ENCODE peak calls at places on chromosomes 2 and 18, in five cellular contexts. One of them, this sample, is unnamed. For H3K36me3, the result is how much of the 10 kb centered on the place peaks cover.

GRCh38 chr2:186827426-186827825 is 21.5 kb downstream of the ZSWIM2 start:
- DNase-seq in breast epithelium: no peak
- DNase-seq in aorta: no peak
- DNase-seq in neuronal stem cell: no peak
- DNase-seq in pancreas: no peak
- DNase-seq in this sample: no peak

GRCh38 chr2:187656123-187656522 is 101.9 kb upstream of the TFPI start:
- DNase-seq in breast epithelium: no peak
- DNase-seq in aorta: no peak
- DNase-seq in neuronal stem cell: no peak
- DNase-seq in pancreas: no peak
- DNase-seq in this sample: no peak

GRCh38 chr2:18467727-18468363 is 92.6 kb downstream of the RDH14 start:
- DNase-seq in breast epithelium: no peak
- DNase-seq in aorta: no peak
- DNase-seq in neuronal stem cell: no peak
- DNase-seq in pancreas: no peak
- DNase-seq in this sample: no peak

GRCh38 chr2:150080115-150080514 is 407.4 kb downstream of the RND3 start:
- DNase-seq in breast epithelium: no peak
- DNase-seq in aorta: no peak
- DNase-seq in neuronal stem cell: no peak
- DNase-seq in pancreas: no peak
- DNase-seq in this sample: no peak

GRCh38 chr2:170123593-170123992 is 54.4 kb upstream of the MYO3B start:
- DNase-seq in breast epithelium: no peak
- DNase-seq in aorta: no peak
- DNase-seq in neuronal stem cell: no peak
- DNase-seq in pancreas: no peak
- DNase-seq in this sample: peak

GRCh38 chr2:201259216-201259615 is 1.1 kb upstream of the CASP8 start:
- DNase-seq in breast epithelium: no peak
- DNase-seq in aorta: no peak
- DNase-seq in neuronal stem cell: no peak
- DNase-seq in pancreas: no peak
- DNase-seq in this sample: no peak

GRCh38 chr18:46174317-46175039 is 70.3 kb downstream of the HAUS1 start:
- DNase-seq in breast epithelium: no peak
- DNase-seq in aorta: peak
- DNase-seq in neuronal stem cell: peak
- DNase-seq in pancreas: peak
- DNase-seq in this sample: no peak

GRCh38 chr2:14303366-14304115 is 329.0 kb upstream of the LRATD1 start:
- DNase-seq in breast epithelium: no peak
- DNase-seq in aorta: no peak
- DNase-seq in neuronal stem cell: no peak
- DNase-seq in pancreas: no peak
- DNase-seq in this sample: no peak

GRCh38 chr18:27184115-27185024 is 738 bp downstream of the CHST9 start:
- DNase-seq in breast epithelium: no peak
- DNase-seq in aorta: no peak
- DNase-seq in neuronal stem cell: no peak
- DNase-seq in pancreas: peak
- DNase-seq in this sample: no peak

DNA sequence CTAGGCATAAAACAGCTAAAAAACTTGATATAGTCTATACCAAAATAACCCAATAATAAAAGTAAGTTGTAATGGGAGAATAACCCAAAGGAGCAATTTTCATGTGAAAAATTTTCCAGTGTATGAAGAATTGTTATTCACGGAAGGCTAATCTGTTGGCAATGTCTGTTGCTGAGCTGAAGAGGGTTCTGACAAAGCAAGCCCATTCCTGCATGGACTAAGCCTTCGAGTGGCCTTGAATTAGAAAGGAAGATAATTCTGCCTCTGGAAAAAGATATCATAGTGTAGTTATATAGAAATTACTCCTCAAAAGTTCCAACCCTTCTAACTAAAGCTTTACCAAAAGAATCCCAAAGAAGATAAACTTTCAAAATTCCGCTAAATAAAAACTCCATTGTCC is 101.5 kb downstream of the MAP2 start:
- DNase-seq in breast epithelium: no peak
- DNase-seq in aorta: no peak
- DNase-seq in neuronal stem cell: no peak
- DNase-seq in pancreas: no peak
- DNase-seq in this sample: no peak
- H3K4me3 ChIP-seq in breast epithelium: no peak
- H3K4me3 ChIP-seq in aorta: no peak
- H3K4me3 ChIP-seq in neuronal stem cell: no peak
- H3K4me3 ChIP-seq in pancreas: no peak
- H3K4me3 ChIP-seq in this sample: no peak

DNA sequence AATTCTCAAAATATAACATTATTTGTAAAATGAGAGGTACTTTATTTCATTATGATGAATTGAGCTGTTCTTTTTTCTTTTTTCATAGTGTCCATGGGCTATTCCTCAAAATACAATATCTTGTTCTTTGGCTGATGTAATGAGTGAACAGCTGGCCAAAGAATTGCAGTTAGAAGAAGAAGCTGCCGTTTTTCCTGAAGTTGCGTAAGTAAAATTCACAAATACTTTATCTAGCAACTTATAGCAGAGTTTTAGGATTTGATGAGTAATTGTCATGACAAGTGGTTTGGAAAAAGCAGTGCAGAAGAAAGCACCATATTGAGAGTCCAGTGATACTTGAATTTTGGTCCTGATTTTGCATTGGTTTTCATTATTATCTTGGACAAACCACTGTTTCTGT is 9.8 kb downstream of the RIOK3 start:
- DNase-seq in breast epithelium: no peak
- DNase-seq in aorta: no peak
- DNase-seq in neuronal stem cell: no peak
- DNase-seq in pancreas: no peak
- DNase-seq in this sample: no peak
- H3K36me3 ChIP-seq in breast epithelium: under half
- H3K36me3 ChIP-seq in aorta: under half
- H3K36me3 ChIP-seq in neuronal stem cell: under half
- H3K36me3 ChIP-seq in pancreas: under half
- H3K36me3 ChIP-seq in this sample: under half

DNA sequence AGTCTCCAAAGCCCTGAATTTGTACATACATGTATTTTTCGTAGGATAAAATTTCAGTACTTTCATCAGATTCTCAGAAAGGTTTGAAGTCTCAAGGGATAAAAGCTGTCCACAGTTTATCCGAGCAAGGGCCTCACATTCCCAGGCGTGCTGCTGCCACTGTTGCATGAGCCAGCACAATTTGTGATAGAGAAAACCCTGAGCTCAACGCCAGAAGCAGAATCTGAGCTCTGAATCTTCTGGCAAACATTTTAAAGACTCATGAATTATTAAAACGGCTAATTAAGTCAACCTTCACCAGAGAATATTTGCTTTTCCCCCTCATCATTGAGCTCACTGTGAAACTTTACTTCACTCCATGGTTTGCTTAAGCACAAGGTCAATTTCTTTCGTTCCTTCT is 38.5 kb upstream of the STPG4 start:
- DNase-seq in breast epithelium: no peak
- DNase-seq in aorta: no peak
- DNase-seq in neuronal stem cell: no peak
- DNase-seq in pancreas: no peak
- DNase-seq in this sample: no peak
- H3K4me3 ChIP-seq in breast epithelium: no peak
- H3K4me3 ChIP-seq in aorta: no peak
- H3K4me3 ChIP-seq in neuronal stem cell: no peak
- H3K4me3 ChIP-seq in pancreas: no peak
- H3K4me3 ChIP-seq in this sample: peak

GRCh38 chr2:70958759-70959158 is 19.7 kb upstream of the ANKRD53 start:
- DNase-seq in breast epithelium: no peak
- DNase-seq in aorta: peak
- DNase-seq in neuronal stem cell: no peak
- DNase-seq in pancreas: no peak
- DNase-seq in this sample: no peak
- H3K36me3 ChIP-seq in breast epithelium: under half
- H3K36me3 ChIP-seq in aorta: under half
- H3K36me3 ChIP-seq in neuronal stem cell: under half
- H3K36me3 ChIP-seq in pancreas: under half
- H3K36me3 ChIP-seq in this sample: under half

GRCh38 chr2:152537252-152537651 is 180.0 kb downstream of the PRPF40A start:
- DNase-seq in breast epithelium: no peak
- DNase-seq in aorta: no peak
- DNase-seq in neuronal stem cell: no peak
- DNase-seq in pancreas: no peak
- DNase-seq in this sample: no peak
- H3K4me3 ChIP-seq in breast epithelium: no peak
- H3K4me3 ChIP-seq in aorta: no peak
- H3K4me3 ChIP-seq in neuronal stem cell: no peak
- H3K4me3 ChIP-seq in pancreas: no peak
- H3K4me3 ChIP-seq in this sample: no peak

This sample was measured in PC-9.